ENCODE peak calls at places on chromosomes 4 and X, in six cellular contexts. C, M, P, S, D and B are unnamed samples.

GRCh38 chr4:48653217-48654014 is 126.7 kb downstream of the FRYL start:
- DNase-seq in C (no peak), M (peak; percentile 20), P (peak; percentile 73), S (peak; percentile 23), D (peak; percentile 37), B (no peak)

GRCh38 chrX:45306794-45307193 is 106.1 kb upstream of the DIPK2B start:
- DNase-seq in C (no peak), M (no peak), P (no peak), S (no peak), D (no peak), B (no peak)

GRCh38 chrX:68443155-68443868 is 10.0 kb upstream of the OPHN1 start:
- DNase-seq in C (no peak), M (no peak), P (peak; percentile 32), S (no peak), D (no peak), B (peak; percentile 71)

GRCh38 chr4:149987330-149987751 is 90.9 kb upstream of the DCLK2 start:
- DNase-seq in C (no peak), M (no peak), P (no peak), S (peak; percentile 51), D (no peak), B (no peak)

GRCh38 chrX:15142084-15142715 is 127.7 kb downstream of the ASB9 start:
- DNase-seq in C (no peak), M (no peak), P (peak; percentile 2), S (peak; percentile 11), D (no peak), B (no peak)

GRCh38 chrX:133290076-133290475 is 71.9 kb upstream of the TFDP3 start:
- DNase-seq in C (no peak), M (no peak), P (peak; percentile 80), S (no peak), D (no peak), B (no peak)

GRCh38 chr4:175412744-175413143 is 399.3 kb downstream of the GPM6A start:
- DNase-seq in C (no peak), M (no peak), P (peak; percentile 76), S (no peak), D (no peak), B (peak; percentile 80)

GRCh38 chr4:55435136-55435535 is 39.4 kb downstream of the TMEM165 start:
- DNase-seq in C (no peak), M (peak; percentile 8), P (peak; percentile 66), S (peak; percentile 30), D (peak; percentile 41), B (peak; percentile 50)

GRCh38 chrX:13223868-13224555 is 95.8 kb downstream of the ATXN3L start:
- DNase-seq in C (peak; percentile 51), M (no peak), P (peak; percentile 86), S (peak; percentile 40), D (no peak), B (peak; percentile 94)

GRCh38 chr4:95510877-95511276 is 37.9 kb downstream of the UNC5C start:
- DNase-seq in C (peak; percentile 70), M (no peak), P (no peak), S (no peak), D (no peak), B (peak; percentile 11)

GRCh38 chrX:120813982-120814381 is 61.7 kb downstream of the CT47B1 start:
- DNase-seq in C (no peak), M (peak; percentile 51), P (no peak), S (no peak), D (peak; percentile 71), B (no peak)

GRCh38 chrX:109199726-109200125 is 282.2 kb downstream of the GUCY2F start:
- DNase-seq in C (no peak), M (no peak), P (peak; percentile 70), S (no peak), D (no peak), B (no peak)

GRCh38 chrX:29890004-29890403 is 325.4 kb upstream of the MAGEB2 start:
- DNase-seq in C (no peak), M (peak; percentile 22), P (peak; percentile 53), S (no peak), D (no peak), B (no peak)

GRCh38 chr4:89598602-89599001 is 238.4 kb downstream of the SNCA start:
- DNase-seq in C (peak; percentile 26), M (peak; percentile 7), P (peak; percentile 4), S (peak; percentile 25), D (peak; percentile 53), B (peak; percentile 29)

GRCh38 chr4:5638976-5639375 is 69.4 kb downstream of the EVC2 start:
- DNase-seq in C (no peak), M (no peak), P (peak; percentile 81), S (no peak), D (no peak), B (peak; percentile 47)

GRCh38 chr4:105155426-105155825 is 8.8 kb downstream of the TET2 start:
- DNase-seq in C (no peak), M (no peak), P (no peak), S (no peak), D (no peak), B (no peak)

GRCh38 chr4:73021634-73022033 is 47.9 kb downstream of the COX18 start:
- DNase-seq in C (peak; percentile 22), M (peak; percentile 64), P (peak; percentile 68), S (peak; percentile 67), D (peak; percentile 80), B (peak; percentile 80)

GRCh38 chr4:8894424-8894816 is 22.8 kb upstream of the HMX1 start:
- DNase-seq in C (no peak), M (no peak), P (no peak), S (no peak), D (no peak), B (no peak)

GRCh38 chr4:24770111-24770584 is 25.2 kb upstream of the SOD3 start:
- DNase-seq in C (peak; percentile 33), M (peak; percentile 24), P (peak; percentile 92), S (no peak), D (no peak), B (peak; percentile 76)

GRCh38 chr4:118327554-118328241 is 25.1 kb downstream of the PRSS12 start:
- DNase-seq in C (no peak), M (no peak), P (peak; percentile 59), S (no peak), D (no peak), B (no peak)

GRCh38 chrX:102847362-102847761 is 89.7 kb upstream of the RAB40AL start:
- DNase-seq in C (no peak), M (no peak), P (no peak), S (no peak), D (no peak), B (peak; percentile 50)

GRCh38 chrX:140050906-140051305 is 85.6 kb upstream of the CXorf66 start:
- DNase-seq in C (no peak), M (no peak), P (peak; percentile 43), S (no peak), D (peak; percentile 30), B (peak; percentile 29)

GRCh38 chr4:121739575-121739974 is 25.4 kb downstream of the SMIM43 start:
- DNase-seq in C (no peak), M (no peak), P (no peak), S (no peak), D (no peak), B (no peak)

GRCh38 chrX:15947648-15948317 is 93.2 kb upstream of the AP1S2 start:
- DNase-seq in C (no peak), M (peak; percentile 81), P (peak; percentile 68), S (peak; percentile 27), D (peak; percentile 67), B (peak; percentile 64)

GRCh38 chr4:57074753-57075152 is 35.4 kb downstream of the IGFBP7 start:
- DNase-seq in C (no peak), M (no peak), P (peak; percentile 89), S (no peak), D (no peak), B (peak; percentile 32)

DNA sequence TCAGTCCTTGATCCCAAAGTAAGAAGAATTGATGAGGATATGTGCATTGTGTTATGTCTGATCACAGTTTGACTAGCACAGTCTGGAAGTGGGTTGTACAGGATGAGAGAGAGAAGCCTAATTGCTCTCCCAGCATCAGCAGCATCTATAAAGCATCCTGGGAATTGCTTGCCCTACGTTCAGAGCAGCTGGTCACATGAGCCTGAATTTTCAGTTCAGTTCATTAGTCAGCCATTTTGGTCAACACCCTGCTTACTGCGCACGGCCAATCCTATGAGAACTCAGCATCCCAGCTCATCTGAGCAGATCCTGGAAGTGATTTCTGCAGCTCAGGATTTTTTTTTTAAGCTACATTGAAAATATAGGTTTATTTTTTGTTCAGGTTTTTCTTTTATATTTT is at the start of gene RUFY3:
- DNase-seq in C (no peak), M (peak; percentile 48), P (peak; percentile 93), S (peak; percentile 46), D (peak; percentile 42), B (no peak)
- H3K4me3 ChIP-seq in C (no peak within 1 kb of the TSS), M (peak within 1 kb of the TSS; percentile 0), P (peak within 1 kb of the TSS; percentile 75), S (peak within 1 kb of the TSS; percentile 1), D (no peak within 1 kb of the TSS), B (no peak within 1 kb of the TSS)

GRCh38 chrX:46572295-46572936 is 1.1 kb upstream of the CHST7 start:
- DNase-seq in C (no peak), M (no peak), P (peak; percentile 16), S (no peak), D (no peak), B (no peak)

GRCh38 chrX:46574941-46575381 is 1.4 kb downstream of the CHST7 start:
- DNase-seq in C (no peak), M (peak; percentile 55), P (peak; percentile 52), S (peak; percentile 34), D (peak; percentile 37), B (no peak)

GRCh38 chrX:46574337-46574940 is 874 bp downstream of the CHST7 start:
- DNase-seq in C (no peak), M (peak; percentile 24), P (peak; percentile 44), S (no peak), D (peak; percentile 38), B (no peak)

GRCh38 chrX:46573896-46574336 is 351 bp downstream of the CHST7 start:
- DNase-seq in C (no peak), M (peak; percentile 72), P (peak; percentile 77), S (peak; percentile 57), D (peak; percentile 77), B (peak; percentile 75)

GRCh38 chrX:46573331-46573895 is at the start of gene CHST7:
- DNase-seq in C (peak; percentile 46), M (peak; percentile 88), P (peak; percentile 81), S (peak; percentile 68), D (peak; percentile 76), B (peak; percentile 76)
- TF ChIP-seq EZH2phosphoT487 in C (no peak), M (no peak), P (no peak), S (no peak), D (no peak), B (no peak)

GRCh38 chr4:112516401-112517066 is 554 bp upstream of the NEUROG2 start:
- DNase-seq in C (no peak), M (peak; percentile 96), P (no peak), S (no peak), D (peak; percentile 85), B (no peak)
- TF ChIP-seq EZH2 in C (no peak), M (peak; percentile 21), P (peak; percentile 47), S (peak; percentile 99), D (peak; percentile 83), B (peak; percentile 90)

DNA sequence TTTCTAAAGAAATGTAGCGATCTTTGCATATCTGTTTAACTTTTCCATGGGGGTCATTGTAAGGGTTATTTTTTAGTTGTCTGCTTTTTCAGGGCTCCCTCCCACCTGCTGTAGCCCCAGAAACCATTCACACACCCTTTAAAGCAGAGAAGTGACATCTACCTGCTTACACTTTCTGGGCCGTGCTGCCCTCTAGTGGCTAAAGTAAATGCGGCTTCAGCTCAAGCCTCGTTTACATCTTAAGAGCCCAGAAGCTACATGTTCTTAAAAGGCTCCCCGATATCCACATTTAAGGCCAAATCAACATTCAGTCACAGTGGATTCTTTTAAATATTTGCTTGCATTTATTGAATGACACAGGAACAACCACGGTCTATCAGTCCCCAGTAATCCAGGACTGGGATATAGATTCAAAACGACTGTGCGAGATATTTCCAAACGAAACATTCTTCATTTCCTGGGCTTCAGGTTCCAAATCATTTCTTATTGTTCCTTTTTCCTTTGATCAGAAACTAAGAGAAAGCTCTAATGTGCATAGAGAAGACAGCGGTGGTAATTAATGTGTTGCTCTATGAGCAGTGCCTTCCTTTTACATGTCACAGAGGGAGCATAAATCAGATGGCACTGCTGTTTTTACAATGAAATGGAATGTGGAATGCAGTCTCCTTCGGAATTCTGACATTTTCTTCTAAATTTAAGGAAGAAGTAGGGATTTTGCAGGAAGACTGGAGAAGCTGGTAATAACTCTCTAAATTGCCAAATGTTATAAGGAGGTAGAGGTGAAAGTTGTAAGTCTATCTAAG is 119.9 kb downstream of the RASGEF1B start:
- DNase-seq in C (peak; percentile 70), M (peak; percentile 82), P (peak; percentile 73), S (peak; percentile 87), D (peak; percentile 94), B (peak; percentile 75)
- H3K4me3 ChIP-seq in C (no peak overlapping the region), M (no peak overlapping the region), P (peak overlapping the region; percentile 56), S (no peak overlapping the region), D (no peak overlapping the region), B (no peak overlapping the region)